ENCODE peak calls at places on chromosomes 13 and 19, in four cellular contexts. Y is left lung, I is suprapubic skin, A is PC-9. N is an unnamed sample. For H3K4me1, the result is how much of the 10 kb centered on the place peaks cover.

GRCh38 chr19:33052352-33052972 is 12.2 kb downstream of the RHPN2 start:
- DNase-seq in Y (no peak), I (no peak), A (peak), N (no peak)

GRCh38 chr13:111344471-111345191 is 24.2 kb downstream of the TEX29 start:
- DNase-seq in Y (peak), A (no peak), I (no peak), N (no peak)

GRCh38 chr19:46913852-46914430 is 53.1 kb downstream of the ARHGAP35 start:
- DNase-seq in A (peak), Y (no peak), I (no peak), N (peak)

GRCh38 chr13:44331912-44332840 is 41.4 kb upstream of the SERP2 start:
- DNase-seq in A (no peak), I (no peak), Y (no peak), N (peak)

GRCh38 chr13:95083758-95084157 is 217.5 kb downstream of the ABCC4 start:
- DNase-seq in I (no peak), A (peak), Y (no peak), N (no peak)

GRCh38 chr19:16381756-16382401 is 57.3 kb downstream of the KLF2 start:
- DNase-seq in A (no peak), Y (no peak), I (peak), N (no peak)

GRCh38 chr19:13260883-13261653 is 110.9 kb downstream of the IER2 start:
- DNase-seq in A (peak), Y (no peak), I (no peak), N (no peak)

GRCh38 chr13:106143392-106143791 is 392.1 kb downstream of the EFNB2 start:
- DNase-seq in A (no peak), Y (no peak), I (no peak), N (no peak)

GRCh38 chr13:46795321-46795720 is 1.6 kb downstream of the ESD start:
- DNase-seq in A (no peak), I (no peak), Y (no peak), N (no peak)

GRCh38 chr19:28020631-28021315 is 1192.2 kb downstream of the UQCRFS1 start:
- DNase-seq in A (no peak), Y (no peak), I (no peak), N (no peak)

GRCh38 chr13:111385182-111385857 is 64.9 kb downstream of the TEX29 start:
- DNase-seq in I (no peak), A (no peak), Y (no peak), N (no peak)

GRCh38 chr13:43963726-43964125 is 84.0 kb downstream of the LACC1 start:
- DNase-seq in I (no peak), Y (no peak), A (no peak), N (no peak)

GRCh38 chr13:83546476-83546875 is 335.8 kb downstream of the SLITRK1 start:
- DNase-seq in Y (no peak), I (no peak), A (no peak), N (no peak)

GRCh38 chr13:43200307-43200706 is 176.9 kb downstream of the DNAJC15 start:
- DNase-seq in I (no peak), Y (no peak), A (no peak), N (no peak)

GRCh38 chr19:4064551-4065260 is 2.0 kb downstream of the ZBTB7A start:
- DNase-seq in Y (peak), A (no peak), I (peak), N (peak)

GRCh38 chr19:12996542-12997094 is 1.3 kb downstream of the NFIX start:
- DNase-seq in A (no peak), I (no peak), Y (peak), N (peak)

GRCh38 chr13:49997935-49998334 is 1.1 kb downstream of the TRIM13 start:
- DNase-seq in I (no peak), A (peak), Y (no peak), N (no peak)

GRCh38 chr13:85413664-85414063 is 385.6 kb downstream of the SLITRK6 start:
- DNase-seq in I (no peak), A (no peak), Y (no peak), N (no peak)

GRCh38 chr19:48770223-48770622 is 14.9 kb downstream of the FGF21 start:
- DNase-seq in A (peak), I (no peak), Y (no peak), N (peak)

GRCh38 chr13:100392709-100393630 is 195.6 kb downstream of the GGACT start:
- DNase-seq in I (peak), Y (no peak), A (peak), N (peak)

GRCh38 chr13:99777873-99778272 is 193.7 kb downstream of the ZIC5 start:
- DNase-seq in I (no peak), Y (no peak), A (no peak), N (no peak)

GRCh38 chr19:45587873-45588272 is 3.3 kb upstream of the OPA3 start:
- DNase-seq in A (peak), Y (no peak), I (no peak), N (no peak)

GRCh38 chr13:42992585-42993122 is 613 bp upstream of the EPSTI1 start:
- DNase-seq in I (no peak), A (no peak), Y (no peak), N (no peak)

GRCh38 chr19:13010038-13010991 is 15.0 kb downstream of the NFIX start:
- DNase-seq in Y (peak), A (no peak), I (no peak), N (no peak)

GRCh38 chr19:55105237-55105636 is 12.2 kb downstream of the PPP1R12C start:
- DNase-seq in A (no peak), I (no peak), Y (no peak), N (no peak)

GRCh38 chr19:35963514-35963913 is 27.3 kb downstream of the LRFN3 start:
- DNase-seq in I (no peak), Y (no peak), A (no peak), N (no peak)

GRCh38 chr13:48231948-48232347 is 1.1 kb upstream of the ITM2B start:
- DNase-seq in I (no peak), A (no peak), Y (no peak), N (no peak)

GRCh38 chr13:52371736-52372247 is 34.2 kb downstream of the THSD1 start:
- DNase-seq in I (no peak), A (peak), Y (no peak), N (no peak)

GRCh38 chr19:4556574-4557185 is 2.8 kb downstream of the SEMA6B start:
- DNase-seq in I (no peak), Y (no peak), A (peak), N (no peak)

DNA sequence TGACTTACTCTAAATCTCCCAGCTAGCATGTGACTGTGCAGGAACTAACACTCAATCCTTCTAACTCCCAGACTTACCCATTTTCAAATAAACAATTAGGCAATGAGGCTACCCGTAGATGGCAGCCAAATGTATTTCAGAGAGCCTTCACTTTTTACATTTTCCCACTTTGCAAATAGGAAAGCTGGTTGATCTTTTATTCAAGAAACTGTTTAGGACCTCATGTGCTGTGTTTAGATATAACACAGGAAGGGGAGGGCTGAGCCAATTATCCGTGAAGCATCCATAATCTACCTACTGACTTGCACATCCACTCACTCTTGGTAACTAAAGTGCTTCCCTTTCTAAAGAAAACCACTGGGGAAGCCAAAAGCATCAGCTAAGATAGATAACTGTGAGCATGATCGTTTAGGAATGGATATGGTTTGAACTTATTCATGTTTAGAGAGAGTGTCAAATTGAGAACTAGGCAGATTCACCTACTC is 33.4 kb downstream of the MBNL2 start:
- DNase-seq in I (no peak), A (no peak), Y (no peak), N (no peak)
- H3K27ac ChIP-seq in I (peak), A (peak), Y (peak), N (peak)

DNA sequence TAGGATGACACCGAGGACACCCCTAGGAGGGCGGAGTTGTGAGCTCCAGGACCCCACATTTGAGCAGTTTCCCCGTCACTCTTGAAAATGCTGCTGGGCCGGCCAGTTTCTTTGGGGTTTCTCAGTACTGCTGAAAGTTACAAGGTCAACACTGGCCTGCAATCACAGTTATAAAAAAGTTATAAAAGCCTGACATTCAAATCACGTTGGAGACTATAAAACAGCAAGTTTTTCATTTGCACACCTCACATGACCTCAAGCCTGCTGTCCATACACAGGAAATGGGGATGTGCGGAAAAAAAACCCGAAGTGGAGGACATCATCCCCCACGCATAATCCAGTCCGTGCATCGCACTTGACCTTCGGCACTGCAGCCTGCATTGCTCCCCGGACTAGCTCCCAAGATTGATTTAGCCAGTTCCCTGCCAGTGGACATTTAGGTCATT is 27.0 kb downstream of the DNM2 start:
- DNase-seq in I (no peak), A (no peak), Y (no peak), N (no peak)
- H3K4me1 ChIP-seq in I (half or more), A (under half), Y (under half), N (under half)

DNA sequence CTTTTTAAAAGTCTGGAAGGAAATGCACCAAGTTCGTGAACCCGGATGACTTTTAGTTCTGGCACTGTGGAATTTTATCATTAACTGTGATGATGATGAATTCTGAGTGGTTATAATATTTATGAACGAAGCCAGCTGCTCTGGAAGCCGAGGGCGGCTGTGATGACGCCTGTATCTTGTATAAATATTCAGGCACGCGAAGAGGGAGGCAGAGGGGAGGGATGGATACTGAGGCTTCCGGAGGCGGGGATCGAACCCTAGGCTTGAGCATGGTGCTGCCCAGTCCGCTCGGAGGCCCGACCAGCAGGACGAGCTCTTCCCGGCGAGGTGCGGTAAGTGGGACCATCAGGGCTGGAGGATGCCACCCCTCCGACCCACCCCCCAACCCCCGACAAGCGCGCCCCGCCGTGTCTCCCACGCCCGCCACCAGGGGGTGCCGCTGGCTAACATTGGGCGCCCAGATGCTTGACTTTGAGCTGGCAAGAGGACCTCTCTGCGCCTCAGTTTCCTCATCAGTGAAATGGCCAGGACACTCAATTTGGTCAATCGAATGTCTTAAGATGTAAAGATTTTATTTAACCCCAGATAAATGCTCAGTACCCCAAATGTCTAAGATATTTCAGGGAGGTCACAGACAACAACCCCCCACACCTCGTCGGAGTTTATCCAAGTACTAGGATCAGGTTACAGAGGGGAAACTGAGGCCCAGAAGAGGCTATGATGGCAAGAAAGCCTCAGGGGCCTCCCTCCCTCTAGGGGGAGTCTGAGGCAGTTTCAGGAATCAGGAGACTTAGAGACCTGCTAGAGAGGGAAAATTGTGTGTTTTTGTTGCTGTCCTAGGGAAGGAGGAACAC is 4.5 kb upstream of the RAB3A start:
- DNase-seq in A (no peak), Y (peak), I (no peak), N (peak)
- H3K27ac ChIP-seq in A (no peak), Y (peak), I (no peak), N (no peak)

GRCh38 chr13:25973085-25973484 is 78.7 kb downstream of the SHISA2 start:
- DNase-seq in I (no peak), Y (no peak), A (no peak), N (no peak)
- H3K4me1 ChIP-seq in I (under half), Y (under half), A (under half), N (under half)